ENCODE peak calls at places on chromosomes 11 and 22, in four cellular contexts. One of them, this sample, is unnamed.

GRCh38 chr22:19873138-19873959 is 18.7 kb upstream of the GNB1L start:
- DNase-seq in endodermal cell: peak; percentile 39
- DNase-seq in A673: no peak
- DNase-seq in head of caudate nucleus: no peak
- DNase-seq in this sample: no peak

GRCh38 chr11:88433546-88434230 is 96.2 kb upstream of the CTSC start:
- DNase-seq in endodermal cell: no peak
- DNase-seq in A673: no peak
- DNase-seq in head of caudate nucleus: no peak
- DNase-seq in this sample: no peak

GRCh38 chr11:27124514-27125264 is 84.1 kb downstream of the BBOX1 start:
- DNase-seq in endodermal cell: no peak
- DNase-seq in A673: peak; percentile 49
- DNase-seq in head of caudate nucleus: no peak
- DNase-seq in this sample: no peak

GRCh38 chr11:94730153-94730552 is 38.0 kb upstream of the AMOTL1 start:
- DNase-seq in endodermal cell: no peak
- DNase-seq in A673: no peak
- DNase-seq in head of caudate nucleus: no peak
- DNase-seq in this sample: no peak

GRCh38 chr11:57638811-57639320 is 10.8 kb downstream of the YPEL4 start:
- DNase-seq in endodermal cell: peak; percentile 77
- DNase-seq in A673: peak; percentile 29
- DNase-seq in head of caudate nucleus: no peak
- DNase-seq in this sample: no peak

GRCh38 chr11:131038597-131038996 is 122.3 kb upstream of the SNX19 start:
- DNase-seq in endodermal cell: peak; percentile 67
- DNase-seq in A673: peak; percentile 54
- DNase-seq in head of caudate nucleus: no peak
- DNase-seq in this sample: peak; percentile 3

GRCh38 chr11:104588975-104589374 is 309.3 kb downstream of the CASP12 start:
- DNase-seq in endodermal cell: no peak
- DNase-seq in A673: no peak
- DNase-seq in head of caudate nucleus: no peak
- DNase-seq in this sample: no peak

GRCh38 chr11:14773755-14774154 is 118.3 kb downstream of the CYP2R1 start:
- DNase-seq in endodermal cell: peak; percentile 59
- DNase-seq in A673: peak; percentile 58
- DNase-seq in head of caudate nucleus: no peak
- DNase-seq in this sample: no peak

GRCh38 chr22:43407591-43407990 is 4.2 kb upstream of the MPPED1 start:
- DNase-seq in endodermal cell: no peak
- DNase-seq in A673: no peak
- DNase-seq in head of caudate nucleus: no peak
- DNase-seq in this sample: no peak